ENCODE peak calls at places on chromosomes 11 and 22, in six cellular contexts. One of them, this sample, is unnamed.

GRCh38 chr11:74822187-74822586 is 73.5 kb downstream of the RNF169 start:
- DNase-seq in HTR-8/SVneo: no peak
- DNase-seq in SHP77 treated with DMSO at 0.1 percent for 48 hours: no peak
- DNase-seq in ELR: no peak
- DNase-seq in amniotic stem cell: no peak
- DNase-seq in amygdala: no peak
- DNase-seq in this sample: peak

GRCh38 chr11:77821349-77821851 is 456 bp downstream of the AAMDC start:
- DNase-seq in amygdala: no peak
- DNase-seq in SHP77 treated with DMSO at 0.1 percent for 48 hours: no peak
- DNase-seq in HTR-8/SVneo: peak
- DNase-seq in amniotic stem cell: no peak
- DNase-seq in ELR: peak
- DNase-seq in this sample: no peak

GRCh38 chr22:37282385-37282677 is at the start of gene CYTH4:
- DNase-seq in HTR-8/SVneo: no peak
- DNase-seq in ELR: peak
- DNase-seq in SHP77 treated with DMSO at 0.1 percent for 48 hours: no peak
- DNase-seq in amniotic stem cell: no peak
- DNase-seq in amygdala: no peak
- DNase-seq in this sample: no peak

GRCh38 chr11:65639623-65640482 is 2.0 kb downstream of the SIPA1 start:
- DNase-seq in SHP77 treated with DMSO at 0.1 percent for 48 hours: no peak
- DNase-seq in amniotic stem cell: no peak
- DNase-seq in HTR-8/SVneo: no peak
- DNase-seq in amygdala: no peak
- DNase-seq in ELR: no peak
- DNase-seq in this sample: no peak

GRCh38 chr11:35088676-35089075 is 50.3 kb upstream of the CD44 start:
- DNase-seq in ELR: peak
- DNase-seq in SHP77 treated with DMSO at 0.1 percent for 48 hours: no peak
- DNase-seq in amniotic stem cell: no peak
- DNase-seq in HTR-8/SVneo: no peak
- DNase-seq in amygdala: no peak
- DNase-seq in this sample: no peak

GRCh38 chr22:46084376-46084775 is 66.0 kb upstream of the PPARA start:
- DNase-seq in SHP77 treated with DMSO at 0.1 percent for 48 hours: no peak
- DNase-seq in HTR-8/SVneo: no peak
- DNase-seq in amygdala: no peak
- DNase-seq in amniotic stem cell: no peak
- DNase-seq in ELR: no peak
- DNase-seq in this sample: no peak

GRCh38 chr22:35540600-35541253 is at the start of gene RASD2:
- DNase-seq in amniotic stem cell: no peak
- DNase-seq in HTR-8/SVneo: peak
- DNase-seq in ELR: peak
- DNase-seq in SHP77 treated with DMSO at 0.1 percent for 48 hours: no peak
- DNase-seq in amygdala: no peak
- DNase-seq in this sample: peak

GRCh38 chr11:119533462-119533861 is 110.5 kb upstream of the THY1 start:
- DNase-seq in ELR: no peak
- DNase-seq in amygdala: no peak
- DNase-seq in amniotic stem cell: no peak
- DNase-seq in HTR-8/SVneo: no peak
- DNase-seq in SHP77 treated with DMSO at 0.1 percent for 48 hours: no peak
- DNase-seq in this sample: no peak

GRCh38 chr11:1744137-1744878 is 6.1 kb downstream of the IFITM10 start:
- DNase-seq in ELR: no peak
- DNase-seq in amygdala: no peak
- DNase-seq in HTR-8/SVneo: no peak
- DNase-seq in SHP77 treated with DMSO at 0.1 percent for 48 hours: no peak
- DNase-seq in amniotic stem cell: no peak
- DNase-seq in this sample: no peak

GRCh38 chr11:27392715-27393114 is 29.7 kb upstream of the CCDC34 start:
- DNase-seq in SHP77 treated with DMSO at 0.1 percent for 48 hours: no peak
- DNase-seq in amniotic stem cell: peak
- DNase-seq in ELR: peak
- DNase-seq in HTR-8/SVneo: no peak
- DNase-seq in amygdala: no peak
- DNase-seq in this sample: no peak

GRCh38 chr11:11989774-11990744 is 18.4 kb downstream of the DKK3 start:
- DNase-seq in amygdala: no peak
- DNase-seq in HTR-8/SVneo: no peak
- DNase-seq in amniotic stem cell: no peak
- DNase-seq in ELR: no peak
- DNase-seq in SHP77 treated with DMSO at 0.1 percent for 48 hours: no peak
- DNase-seq in this sample: peak

GRCh38 chr11:94279996-94280395 is 24.4 kb upstream of the IZUMO1R start:
- DNase-seq in amniotic stem cell: no peak
- DNase-seq in SHP77 treated with DMSO at 0.1 percent for 48 hours: no peak
- DNase-seq in ELR: no peak
- DNase-seq in amygdala: no peak
- DNase-seq in HTR-8/SVneo: no peak
- DNase-seq in this sample: no peak

GRCh38 chr11:114092953-114093352 is 33.4 kb downstream of the ZBTB16 start:
- DNase-seq in amniotic stem cell: no peak
- DNase-seq in HTR-8/SVneo: no peak
- DNase-seq in ELR: no peak
- DNase-seq in SHP77 treated with DMSO at 0.1 percent for 48 hours: no peak
- DNase-seq in amygdala: no peak
- DNase-seq in this sample: no peak

This sample was measured in occipital lobe.